ENCODE peak calls at places on chromosome 17, in six cellular contexts. One of them, this sample, is unnamed.

GRCh38 chr17:78497115-78497540 is 80.1 kb downstream of the DNAH17 start:
- DNase-seq in HAP-1: peak; percentile 63
- DNase-seq in mucosa of gallbladder: peak; percentile 68
- DNase-seq in tibial artery: peak; percentile 69
- DNase-seq in stimulated activated CD8-positive, alpha-beta memory T cell treated with anti-CD3 and anti-CD28 coated beads, Interleukin-15, amount 100 ng/mL, for 24 hours: no peak
- DNase-seq in activated T-cell treated with anti-CD3 and anti-CD28 coated beads, Interleukin-2, amount 50 U/mL, for 1 hour: peak; percentile 56
- DNase-seq in this sample: peak; percentile 87

GRCh38 chr17:17779015-17779611 is 57.7 kb downstream of the SREBF1 start:
- DNase-seq in HAP-1: no peak
- DNase-seq in mucosa of gallbladder: no peak
- DNase-seq in tibial artery: no peak
- DNase-seq in stimulated activated CD8-positive, alpha-beta memory T cell treated with anti-CD3 and anti-CD28 coated beads, Interleukin-15, amount 100 ng/mL, for 24 hours: no peak
- DNase-seq in activated T-cell treated with anti-CD3 and anti-CD28 coated beads, Interleukin-2, amount 50 U/mL, for 1 hour: no peak
- DNase-seq in this sample: no peak

GRCh38 chr17:37479025-37479424 is 10.7 kb upstream of the DUSP14 start:
- DNase-seq in HAP-1: no peak
- DNase-seq in mucosa of gallbladder: no peak
- DNase-seq in tibial artery: no peak
- DNase-seq in stimulated activated CD8-positive, alpha-beta memory T cell treated with anti-CD3 and anti-CD28 coated beads, Interleukin-15, amount 100 ng/mL, for 24 hours: no peak
- DNase-seq in activated T-cell treated with anti-CD3 and anti-CD28 coated beads, Interleukin-2, amount 50 U/mL, for 1 hour: no peak
- DNase-seq in this sample: no peak

GRCh38 chr17:30378191-30378796 is 433 bp upstream of the CPD start:
- DNase-seq in HAP-1: no peak
- DNase-seq in mucosa of gallbladder: no peak
- DNase-seq in tibial artery: no peak
- DNase-seq in stimulated activated CD8-positive, alpha-beta memory T cell treated with anti-CD3 and anti-CD28 coated beads, Interleukin-15, amount 100 ng/mL, for 24 hours: no peak
- DNase-seq in activated T-cell treated with anti-CD3 and anti-CD28 coated beads, Interleukin-2, amount 50 U/mL, for 1 hour: peak; percentile 72
- DNase-seq in this sample: no peak

GRCh38 chr17:68176770-68177169 is 71.1 kb upstream of the AMZ2 start:
- DNase-seq in HAP-1: no peak
- DNase-seq in mucosa of gallbladder: no peak
- DNase-seq in tibial artery: no peak
- DNase-seq in stimulated activated CD8-positive, alpha-beta memory T cell treated with anti-CD3 and anti-CD28 coated beads, Interleukin-15, amount 100 ng/mL, for 24 hours: no peak
- DNase-seq in activated T-cell treated with anti-CD3 and anti-CD28 coated beads, Interleukin-2, amount 50 U/mL, for 1 hour: no peak
- DNase-seq in this sample: no peak

GRCh38 chr17:51486885-51487520 is 226.7 kb downstream of the UTP18 start:
- DNase-seq in HAP-1: no peak
- DNase-seq in mucosa of gallbladder: no peak
- DNase-seq in tibial artery: no peak
- DNase-seq in stimulated activated CD8-positive, alpha-beta memory T cell treated with anti-CD3 and anti-CD28 coated beads, Interleukin-15, amount 100 ng/mL, for 24 hours: no peak
- DNase-seq in activated T-cell treated with anti-CD3 and anti-CD28 coated beads, Interleukin-2, amount 50 U/mL, for 1 hour: no peak
- DNase-seq in this sample: no peak

GRCh38 chr17:80647746-80648145 is 103.1 kb downstream of the RPTOR start:
- DNase-seq in HAP-1: peak; percentile 76
- DNase-seq in mucosa of gallbladder: no peak
- DNase-seq in tibial artery: no peak
- DNase-seq in stimulated activated CD8-positive, alpha-beta memory T cell treated with anti-CD3 and anti-CD28 coated beads, Interleukin-15, amount 100 ng/mL, for 24 hours: no peak
- DNase-seq in activated T-cell treated with anti-CD3 and anti-CD28 coated beads, Interleukin-2, amount 50 U/mL, for 1 hour: no peak
- DNase-seq in this sample: no peak

GRCh38 chr17:78316867-78317816 is 42.7 kb downstream of the SOCS3 start:
- DNase-seq in HAP-1: no peak
- DNase-seq in mucosa of gallbladder: peak; percentile 56
- DNase-seq in tibial artery: no peak
- DNase-seq in stimulated activated CD8-positive, alpha-beta memory T cell treated with anti-CD3 and anti-CD28 coated beads, Interleukin-15, amount 100 ng/mL, for 24 hours: no peak
- DNase-seq in activated T-cell treated with anti-CD3 and anti-CD28 coated beads, Interleukin-2, amount 50 U/mL, for 1 hour: no peak
- DNase-seq in this sample: no peak

GRCh38 chr17:17001076-17001777 is 29.3 kb upstream of the TNFRSF13B start:
- DNase-seq in HAP-1: no peak
- DNase-seq in mucosa of gallbladder: no peak
- DNase-seq in tibial artery: no peak
- DNase-seq in stimulated activated CD8-positive, alpha-beta memory T cell treated with anti-CD3 and anti-CD28 coated beads, Interleukin-15, amount 100 ng/mL, for 24 hours: no peak
- DNase-seq in activated T-cell treated with anti-CD3 and anti-CD28 coated beads, Interleukin-2, amount 50 U/mL, for 1 hour: no peak
- DNase-seq in this sample: no peak

GRCh38 chr17:65785109-65785508 is 223.7 kb upstream of the AXIN2 start:
- DNase-seq in HAP-1: no peak
- DNase-seq in mucosa of gallbladder: no peak
- DNase-seq in tibial artery: no peak
- DNase-seq in stimulated activated CD8-positive, alpha-beta memory T cell treated with anti-CD3 and anti-CD28 coated beads, Interleukin-15, amount 100 ng/mL, for 24 hours: no peak
- DNase-seq in activated T-cell treated with anti-CD3 and anti-CD28 coated beads, Interleukin-2, amount 50 U/mL, for 1 hour: no peak
- DNase-seq in this sample: no peak

GRCh38 chr17:39746145-39746461 is 8.4 kb downstream of the GRB7 start:
- DNase-seq in HAP-1: no peak
- DNase-seq in mucosa of gallbladder: no peak
- DNase-seq in tibial artery: no peak
- DNase-seq in stimulated activated CD8-positive, alpha-beta memory T cell treated with anti-CD3 and anti-CD28 coated beads, Interleukin-15, amount 100 ng/mL, for 24 hours: no peak
- DNase-seq in activated T-cell treated with anti-CD3 and anti-CD28 coated beads, Interleukin-2, amount 50 U/mL, for 1 hour: no peak
- DNase-seq in this sample: no peak

GRCh38 chr17:8739104-8739503 is 5.5 kb downstream of the CCDC42 start:
- DNase-seq in HAP-1: no peak
- DNase-seq in mucosa of gallbladder: no peak
- DNase-seq in tibial artery: no peak
- DNase-seq in stimulated activated CD8-positive, alpha-beta memory T cell treated with anti-CD3 and anti-CD28 coated beads, Interleukin-15, amount 100 ng/mL, for 24 hours: no peak
- DNase-seq in activated T-cell treated with anti-CD3 and anti-CD28 coated beads, Interleukin-2, amount 50 U/mL, for 1 hour: no peak
- DNase-seq in this sample: no peak

GRCh38 chr17:50950002-50950877 is 84.1 kb upstream of the TOB1 start:
- DNase-seq in HAP-1: no peak
- DNase-seq in mucosa of gallbladder: peak; percentile 80
- DNase-seq in tibial artery: peak; percentile 84
- DNase-seq in stimulated activated CD8-positive, alpha-beta memory T cell treated with anti-CD3 and anti-CD28 coated beads, Interleukin-15, amount 100 ng/mL, for 24 hours: no peak
- DNase-seq in activated T-cell treated with anti-CD3 and anti-CD28 coated beads, Interleukin-2, amount 50 U/mL, for 1 hour: peak; percentile 68
- DNase-seq in this sample: peak; percentile 62

GRCh38 chr17:73909156-73909555 is 264.9 kb upstream of the SDK2 start:
- DNase-seq in HAP-1: no peak
- DNase-seq in mucosa of gallbladder: no peak
- DNase-seq in tibial artery: no peak
- DNase-seq in stimulated activated CD8-positive, alpha-beta memory T cell treated with anti-CD3 and anti-CD28 coated beads, Interleukin-15, amount 100 ng/mL, for 24 hours: no peak
- DNase-seq in activated T-cell treated with anti-CD3 and anti-CD28 coated beads, Interleukin-2, amount 50 U/mL, for 1 hour: no peak
- DNase-seq in this sample: no peak

GRCh38 chr17:51056813-51057510 is 63.7 kb downstream of the SPAG9 start:
- DNase-seq in HAP-1: peak; percentile 76
- DNase-seq in mucosa of gallbladder: no peak
- DNase-seq in tibial artery: no peak
- DNase-seq in stimulated activated CD8-positive, alpha-beta memory T cell treated with anti-CD3 and anti-CD28 coated beads, Interleukin-15, amount 100 ng/mL, for 24 hours: no peak
- DNase-seq in activated T-cell treated with anti-CD3 and anti-CD28 coated beads, Interleukin-2, amount 50 U/mL, for 1 hour: no peak
- DNase-seq in this sample: peak; percentile 34

GRCh38 chr17:44171931-44172455 is 1.5 kb downstream of the ASB16 start:
- DNase-seq in HAP-1: no peak
- DNase-seq in mucosa of gallbladder: no peak
- DNase-seq in tibial artery: no peak
- DNase-seq in stimulated activated CD8-positive, alpha-beta memory T cell treated with anti-CD3 and anti-CD28 coated beads, Interleukin-15, amount 100 ng/mL, for 24 hours: no peak
- DNase-seq in activated T-cell treated with anti-CD3 and anti-CD28 coated beads, Interleukin-2, amount 50 U/mL, for 1 hour: no peak
- DNase-seq in this sample: no peak

GRCh38 chr17:9226794-9227135 is 205.5 kb downstream of the NTN1 start:
- DNase-seq in HAP-1: no peak
- DNase-seq in mucosa of gallbladder: no peak
- DNase-seq in tibial artery: no peak
- DNase-seq in stimulated activated CD8-positive, alpha-beta memory T cell treated with anti-CD3 and anti-CD28 coated beads, Interleukin-15, amount 100 ng/mL, for 24 hours: no peak
- DNase-seq in activated T-cell treated with anti-CD3 and anti-CD28 coated beads, Interleukin-2, amount 50 U/mL, for 1 hour: no peak
- DNase-seq in this sample: no peak

GRCh38 chr17:17468217-17469010 is 8.4 kb upstream of the MED9 start:
- DNase-seq in HAP-1: no peak
- DNase-seq in mucosa of gallbladder: no peak
- DNase-seq in tibial artery: no peak
- DNase-seq in stimulated activated CD8-positive, alpha-beta memory T cell treated with anti-CD3 and anti-CD28 coated beads, Interleukin-15, amount 100 ng/mL, for 24 hours: no peak
- DNase-seq in activated T-cell treated with anti-CD3 and anti-CD28 coated beads, Interleukin-2, amount 50 U/mL, for 1 hour: no peak
- DNase-seq in this sample: no peak

GRCh38 chr17:37064166-37064565 is 115.4 kb downstream of the AATF start:
- DNase-seq in HAP-1: no peak
- DNase-seq in mucosa of gallbladder: no peak
- DNase-seq in tibial artery: no peak
- DNase-seq in stimulated activated CD8-positive, alpha-beta memory T cell treated with anti-CD3 and anti-CD28 coated beads, Interleukin-15, amount 100 ng/mL, for 24 hours: no peak
- DNase-seq in activated T-cell treated with anti-CD3 and anti-CD28 coated beads, Interleukin-2, amount 50 U/mL, for 1 hour: no peak
- DNase-seq in this sample: no peak

GRCh38 chr17:40458001-40458791 is 14.9 kb downstream of the IGFBP4 start:
- DNase-seq in HAP-1: no peak
- DNase-seq in mucosa of gallbladder: peak; percentile 68
- DNase-seq in tibial artery: no peak
- DNase-seq in stimulated activated CD8-positive, alpha-beta memory T cell treated with anti-CD3 and anti-CD28 coated beads, Interleukin-15, amount 100 ng/mL, for 24 hours: no peak
- DNase-seq in activated T-cell treated with anti-CD3 and anti-CD28 coated beads, Interleukin-2, amount 50 U/mL, for 1 hour: no peak
- DNase-seq in this sample: no peak

GRCh38 chr17:2828396-2829038 is 32.3 kb downstream of the RAP1GAP2 start:
- DNase-seq in HAP-1: peak; percentile 47
- DNase-seq in mucosa of gallbladder: peak; percentile 55
- DNase-seq in tibial artery: peak; percentile 25
- DNase-seq in stimulated activated CD8-positive, alpha-beta memory T cell treated with anti-CD3 and anti-CD28 coated beads, Interleukin-15, amount 100 ng/mL, for 24 hours: peak; percentile 76
- DNase-seq in activated T-cell treated with anti-CD3 and anti-CD28 coated beads, Interleukin-2, amount 50 U/mL, for 1 hour: peak; percentile 83
- DNase-seq in this sample: peak; percentile 89

GRCh38 chr17:64081802-64082799 is 47.8 kb downstream of the ERN1 start:
- DNase-seq in HAP-1: peak; percentile 4
- DNase-seq in mucosa of gallbladder: no peak
- DNase-seq in tibial artery: no peak
- DNase-seq in stimulated activated CD8-positive, alpha-beta memory T cell treated with anti-CD3 and anti-CD28 coated beads, Interleukin-15, amount 100 ng/mL, for 24 hours: no peak
- DNase-seq in activated T-cell treated with anti-CD3 and anti-CD28 coated beads, Interleukin-2, amount 50 U/mL, for 1 hour: no peak
- DNase-seq in this sample: peak; percentile 46

GRCh38 chr17:49434821-49435581 is 20.3 kb upstream of the PHB1 start:
- DNase-seq in HAP-1: peak; percentile 31
- DNase-seq in mucosa of gallbladder: peak; percentile 23
- DNase-seq in tibial artery: no peak
- DNase-seq in stimulated activated CD8-positive, alpha-beta memory T cell treated with anti-CD3 and anti-CD28 coated beads, Interleukin-15, amount 100 ng/mL, for 24 hours: peak; percentile 9
- DNase-seq in activated T-cell treated with anti-CD3 and anti-CD28 coated beads, Interleukin-2, amount 50 U/mL, for 1 hour: peak; percentile 36
- DNase-seq in this sample: peak; percentile 84

GRCh38 chr17:74822329-74823175 is 37.1 kb downstream of the GRIN2C start:
- DNase-seq in HAP-1: no peak
- DNase-seq in mucosa of gallbladder: no peak
- DNase-seq in tibial artery: peak; percentile 50
- DNase-seq in stimulated activated CD8-positive, alpha-beta memory T cell treated with anti-CD3 and anti-CD28 coated beads, Interleukin-15, amount 100 ng/mL, for 24 hours: no peak
- DNase-seq in activated T-cell treated with anti-CD3 and anti-CD28 coated beads, Interleukin-2, amount 50 U/mL, for 1 hour: no peak
- DNase-seq in this sample: no peak

GRCh38 chr17:74024871-74025531 is 178.5 kb upstream of the RPL38 start:
- DNase-seq in HAP-1: no peak
- DNase-seq in mucosa of gallbladder: no peak
- DNase-seq in tibial artery: no peak
- DNase-seq in stimulated activated CD8-positive, alpha-beta memory T cell treated with anti-CD3 and anti-CD28 coated beads, Interleukin-15, amount 100 ng/mL, for 24 hours: no peak
- DNase-seq in activated T-cell treated with anti-CD3 and anti-CD28 coated beads, Interleukin-2, amount 50 U/mL, for 1 hour: no peak
- DNase-seq in this sample: no peak

GRCh38 chr17:16419929-16420271 is 4.5 kb downstream of the TRPV2 start:
- DNase-seq in HAP-1: no peak
- DNase-seq in mucosa of gallbladder: no peak
- DNase-seq in tibial artery: no peak
- DNase-seq in stimulated activated CD8-positive, alpha-beta memory T cell treated with anti-CD3 and anti-CD28 coated beads, Interleukin-15, amount 100 ng/mL, for 24 hours: no peak
- DNase-seq in activated T-cell treated with anti-CD3 and anti-CD28 coated beads, Interleukin-2, amount 50 U/mL, for 1 hour: peak; percentile 51
- DNase-seq in this sample: no peak

GRCh38 chr17:62716834-62717588 is 89.5 kb downstream of the MRC2 start:
- DNase-seq in HAP-1: no peak
- DNase-seq in mucosa of gallbladder: no peak
- DNase-seq in tibial artery: no peak
- DNase-seq in stimulated activated CD8-positive, alpha-beta memory T cell treated with anti-CD3 and anti-CD28 coated beads, Interleukin-15, amount 100 ng/mL, for 24 hours: no peak
- DNase-seq in activated T-cell treated with anti-CD3 and anti-CD28 coated beads, Interleukin-2, amount 50 U/mL, for 1 hour: no peak
- DNase-seq in this sample: no peak

GRCh38 chr17:81866440-81867122 is 4.6 kb downstream of the ARHGDIA start:
- DNase-seq in HAP-1: no peak
- DNase-seq in mucosa of gallbladder: no peak
- DNase-seq in tibial artery: no peak
- DNase-seq in stimulated activated CD8-positive, alpha-beta memory T cell treated with anti-CD3 and anti-CD28 coated beads, Interleukin-15, amount 100 ng/mL, for 24 hours: no peak
- DNase-seq in activated T-cell treated with anti-CD3 and anti-CD28 coated beads, Interleukin-2, amount 50 U/mL, for 1 hour: peak; percentile 44
- DNase-seq in this sample: no peak

GRCh38 chr17:39364236-39365025 is 37.0 kb downstream of the FBXL20 start:
- DNase-seq in HAP-1: no peak
- DNase-seq in mucosa of gallbladder: no peak
- DNase-seq in tibial artery: no peak
- DNase-seq in stimulated activated CD8-positive, alpha-beta memory T cell treated with anti-CD3 and anti-CD28 coated beads, Interleukin-15, amount 100 ng/mL, for 24 hours: no peak
- DNase-seq in activated T-cell treated with anti-CD3 and anti-CD28 coated beads, Interleukin-2, amount 50 U/mL, for 1 hour: no peak
- DNase-seq in this sample: no peak

GRCh38 chr17:42699415-42699740 is 17.0 kb downstream of the CNTNAP1 start:
- DNase-seq in HAP-1: no peak
- DNase-seq in mucosa of gallbladder: no peak
- DNase-seq in tibial artery: no peak
- DNase-seq in stimulated activated CD8-positive, alpha-beta memory T cell treated with anti-CD3 and anti-CD28 coated beads, Interleukin-15, amount 100 ng/mL, for 24 hours: no peak
- DNase-seq in activated T-cell treated with anti-CD3 and anti-CD28 coated beads, Interleukin-2, amount 50 U/mL, for 1 hour: no peak
- DNase-seq in this sample: no peak

This sample was measured in HEK293T.